ENCODE peak calls at places on chromosomes 13 and 19, in five cellular contexts. T, Z, C, Y and J are unnamed samples.

GRCh38 chr19:41792513-41793413 is 3.6 kb upstream of the CEACAM3 start:
- DNase-seq in T (peak), Z (peak), C (peak), Y (peak), J (peak)

GRCh38 chr19:18290250-18291018 is 9.0 kb upstream of the JUND start:
- DNase-seq in T (no peak), Z (no peak), C (no peak), Y (no peak), J (no peak)

GRCh38 chr13:110653851-110654250 is 38.5 kb downstream of the NAXD start:
- DNase-seq in T (no peak), Z (no peak), C (no peak), Y (no peak), J (no peak)

GRCh38 chr13:50126378-50127016 is 111.3 kb downstream of the KCNRG start:
- DNase-seq in T (no peak), Z (peak), C (peak), Y (peak), J (peak)

GRCh38 chr13:22883262-22883840 is 297.4 kb upstream of the SGCG start:
- DNase-seq in T (no peak), Z (no peak), C (peak), Y (no peak), J (no peak)

GRCh38 chr13:41802684-41803554 is 158.0 kb downstream of the VWA8 start:
- DNase-seq in T (no peak), Z (no peak), C (no peak), Y (no peak), J (no peak)

GRCh38 chr19:40740747-40741146 is 9.5 kb downstream of the ACTMAP start:
- DNase-seq in T (no peak), Z (no peak), C (no peak), Y (no peak), J (no peak)

GRCh38 chr19:18514800-18515682 is 6.8 kb downstream of the ELL start:
- DNase-seq in T (no peak), Z (peak), C (no peak), Y (no peak), J (no peak)

GRCh38 chr13:107124730-107125129 is 556.8 kb upstream of the ARGLU1 start:
- DNase-seq in T (no peak), Z (no peak), C (no peak), Y (no peak), J (no peak)

GRCh38 chr13:75537401-75538365 is at the start of gene COMMD6:
- DNase-seq in T (peak), Z (peak), C (peak), Y (peak), J (peak)

GRCh38 chr13:69720278-69720983 is 387.2 kb upstream of the ATXN8OS start:
- DNase-seq in T (no peak), Z (peak), C (no peak), Y (no peak), J (no peak)

GRCh38 chr13:75739244-75739868 is 103.2 kb downstream of the LMO7 start:
- DNase-seq in T (no peak), Z (no peak), C (no peak), Y (no peak), J (no peak)

GRCh38 chr13:22717036-22717435 is 463.7 kb upstream of the SGCG start:
- DNase-seq in T (no peak), Z (no peak), C (no peak), Y (no peak), J (peak)

GRCh38 chr19:45526143-45526542 is 18.9 kb downstream of the VASP start:
- DNase-seq in T (peak), Z (peak), C (peak), Y (peak), J (peak)

GRCh38 chr19:10501971-10502523 is 1.1 kb downstream of the KEAP1 start:
- DNase-seq in T (peak), Z (peak), C (peak), Y (peak), J (peak)

GRCh38 chr19:58409010-58409790 is 751 bp downstream of the ZNF584 start:
- DNase-seq in T (peak), Z (peak), C (no peak), Y (peak), J (peak)

GRCh38 chr19:44648536-44649370 is 5.0 kb downstream of the PVR start:
- DNase-seq in T (no peak), Z (no peak), C (no peak), Y (no peak), J (no peak)

GRCh38 chr19:41299046-41299754 is 10.8 kb upstream of the CCDC97 start:
- DNase-seq in T (no peak), Z (no peak), C (no peak), Y (no peak), J (no peak)

GRCh38 chr13:111252449-111253124 is 67.9 kb upstream of the TEX29 start:
- DNase-seq in T (no peak), Z (no peak), C (no peak), Y (no peak), J (no peak)

GRCh38 chr19:42253245-42254082 is 1.5 kb downstream of the ERF start:
- DNase-seq in T (peak), Z (peak), C (peak), Y (peak), J (peak)

GRCh38 chr19:5628919-5629481 is 6.1 kb downstream of the SAFB start:
- DNase-seq in T (no peak), Z (no peak), C (peak), Y (no peak), J (no peak)

GRCh38 chr19:49852631-49853126 is 1.7 kb downstream of the PTOV1 start:
- DNase-seq in T (no peak), Z (no peak), C (peak), Y (no peak), J (no peak)

GRCh38 chr13:76928456-76928855 is 19.9 kb upstream of the ACOD1 start:
- DNase-seq in T (no peak), Z (peak), C (no peak), Y (no peak), J (no peak)

GRCh38 chr13:28131646-28132045 is 6.7 kb upstream of the PAN3 start:
- DNase-seq in T (no peak), Z (no peak), C (no peak), Y (no peak), J (no peak)

DNA sequence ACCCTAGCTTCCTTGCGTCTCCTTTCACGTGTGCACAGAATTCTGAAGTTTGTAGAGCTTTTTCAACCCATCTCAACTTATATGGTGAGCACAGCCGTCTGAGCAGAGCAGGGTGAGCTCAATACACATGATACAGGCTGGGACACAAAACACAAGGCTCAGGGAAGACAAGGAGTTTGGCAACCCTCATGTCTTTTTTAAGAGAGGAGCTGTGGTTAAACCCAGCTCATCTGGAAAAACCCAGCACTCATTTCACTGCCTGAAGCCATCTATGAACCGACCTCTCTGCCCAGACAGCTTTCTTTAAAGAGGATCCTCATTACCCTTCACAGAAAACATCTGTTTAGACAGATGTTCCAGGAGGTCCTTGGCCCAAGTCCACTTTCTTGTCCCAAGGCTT is 170.0 kb upstream of the TSHZ3 start:
- DNase-seq in T (no peak), Z (peak), C (no peak), Y (no peak), J (no peak)
- TF ChIP-seq EZH2phosphoT487 in T (no peak), Z (no peak), C (no peak), Y (no peak), J (no peak)

DNA sequence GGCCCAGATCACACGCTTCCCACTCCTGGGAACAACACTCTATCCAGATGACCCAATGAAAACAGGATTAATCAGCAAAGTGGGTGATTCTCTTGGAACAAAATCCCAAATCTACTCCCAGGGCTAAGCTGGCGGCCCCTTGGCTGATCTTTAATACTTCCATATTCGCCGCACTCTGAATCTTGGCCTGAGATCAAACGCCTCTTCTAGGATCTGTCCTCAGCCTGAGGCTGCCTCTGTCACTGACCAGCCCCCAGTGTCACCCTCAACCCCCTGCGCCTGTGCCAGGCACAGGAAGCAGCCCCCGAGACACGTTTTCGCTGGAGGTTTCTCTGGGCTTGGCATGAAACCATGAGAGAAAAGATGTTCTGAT is 2.4 kb upstream of the CTXN1 start:
- DNase-seq in T (peak), Z (no peak), C (no peak), Y (no peak), J (no peak)
- H3K27ac ChIP-seq in T (peak), Z (peak), C (no peak), Y (no peak), J (no peak)

DNA sequence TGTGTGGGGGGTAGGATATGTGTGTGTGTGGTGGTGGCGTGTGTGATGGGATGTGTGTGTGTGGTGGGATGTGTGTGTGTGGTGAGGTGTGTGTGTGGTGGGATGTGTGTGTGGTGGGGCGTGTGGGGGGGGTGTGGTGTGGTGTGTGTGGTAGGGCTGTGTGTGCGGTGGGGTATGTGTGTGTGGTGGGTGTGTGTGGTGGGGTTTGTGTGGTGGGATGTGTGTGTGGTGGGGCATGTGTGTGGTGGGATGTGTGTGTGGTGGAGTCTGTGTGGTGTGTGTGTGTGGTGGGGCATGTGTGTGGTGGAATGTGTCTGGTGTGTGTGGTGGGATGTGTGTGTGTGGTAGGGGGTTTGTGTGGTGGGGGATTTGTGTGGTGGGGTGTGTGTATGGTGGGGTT is 41.2 kb upstream of the NPAS1 start:
- DNase-seq in T (no peak), Z (no peak), C (no peak), Y (no peak), J (no peak)
- H3K4me2 ChIP-seq in T (no peak), Z (no peak), C (no peak), Y (no peak), J (peak)

GRCh38 chr19:3589949-3590348 is 4.7 kb downstream of the GIPC3 start:
- DNase-seq in T (no peak), Z (no peak), C (no peak), Y (no peak), J (no peak)

GRCh38 chr19:3585301-3586123 is at the start of gene GIPC3:
- DNase-seq in T (peak), Z (no peak), C (no peak), Y (peak), J (no peak)

GRCh38 chr19:3586124-3586626 is 897 bp downstream of the GIPC3 start:
- DNase-seq in T (peak), Z (no peak), C (peak), Y (peak), J (peak)

GRCh38 chr19:3589439-3589838 is 4.2 kb downstream of the GIPC3 start:
- DNase-seq in T (no peak), Z (no peak), C (no peak), Y (no peak), J (no peak)

GRCh38 chr19:3586707-3587346 is 1.5 kb downstream of the GIPC3 start:
- DNase-seq in T (no peak), Z (no peak), C (no peak), Y (no peak), J (no peak)
- TF ChIP-seq EZH2phosphoT487 in T (no peak), Z (no peak), C (no peak), Y (no peak), J (no peak)

DNA sequence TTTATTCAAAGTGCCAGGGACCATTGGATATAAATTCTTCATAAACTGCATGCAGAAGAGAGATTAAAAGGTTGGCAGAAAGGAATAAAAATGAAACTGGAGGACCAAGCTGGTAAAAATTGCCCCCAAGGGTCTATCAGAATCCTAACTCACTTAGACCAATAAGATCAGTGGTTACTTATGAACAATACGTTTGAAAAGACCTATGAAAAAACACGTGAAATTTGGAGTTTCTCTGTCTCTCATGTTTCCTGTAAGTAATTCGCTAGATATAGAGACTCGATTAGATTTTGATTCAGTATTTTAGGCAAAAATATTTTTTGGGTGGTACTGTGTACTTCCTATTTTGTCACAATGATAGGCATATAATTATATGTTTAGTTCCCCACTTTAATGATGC is 22.9 kb downstream of the GARRE1 start:
- DNase-seq in T (no peak), Z (no peak), C (no peak), Y (no peak), J (no peak)
- H3K27ac ChIP-seq in T (no peak), Z (no peak), C (peak), Y (no peak), J (no peak)

GRCh38 chr19:623974-624373 is 9.4 kb downstream of the POLRMT start:
- DNase-seq in T (no peak), Z (no peak), C (no peak), Y (no peak), J (peak)
- H3K4me2 ChIP-seq in T (no peak), Z (no peak), C (no peak), Y (no peak), J (no peak)

GRCh38 chr19:14476663-14477401 is 1.7 kb upstream of the PTGER1 start:
- DNase-seq in T (peak), Z (peak), C (peak), Y (no peak), J (no peak)
- TF ChIP-seq EZH2phosphoT487 in T (no peak), Z (no peak), C (no peak), Y (no peak), J (no peak)

DNA sequence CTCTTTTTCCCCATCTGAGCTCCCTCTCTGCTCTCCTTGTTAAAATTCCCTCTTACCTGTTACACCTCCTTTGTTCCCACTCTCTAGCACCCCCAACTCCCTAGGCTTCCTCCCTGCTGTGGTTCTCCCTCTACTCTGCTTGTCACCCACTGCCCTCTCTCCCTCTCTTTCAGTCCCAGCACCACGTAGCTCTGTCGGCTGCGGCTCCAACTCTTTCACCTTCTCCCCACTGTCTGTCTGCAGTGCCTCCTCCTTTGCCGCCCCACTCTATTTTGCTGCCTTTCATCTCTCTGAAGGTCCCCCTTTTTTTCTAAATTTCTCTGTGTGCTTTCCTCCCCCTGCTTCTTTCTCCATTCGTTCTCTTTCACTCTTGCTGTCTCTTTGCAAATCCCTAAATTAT is 1.1 kb downstream of the ZNF836 start:
- DNase-seq in T (no peak), Z (no peak), C (no peak), Y (peak), J (no peak)
- H3K27ac ChIP-seq in T (no peak), Z (peak), C (no peak), Y (no peak), J (no peak)

GRCh38 chr19:6772028-6772865 is at the start of gene VAV1:
- DNase-seq in T (peak), Z (no peak), C (peak), Y (peak), J (no peak)
- H3K4me2 ChIP-seq in T (no peak), Z (no peak), C (peak), Y (peak), J (no peak)